ENCODE peak calls at places on chromosomes 5 and 9, in eight cellular contexts. O, Y, F, N, H, Q, I and X are unnamed samples.

GRCh38 chr9:17651725-17652124 is 72.9 kb downstream of the SH3GL2 start:
- DNase-seq in O (no peak), Y (no peak), F (no peak), N (no peak), H (no peak), Q (peak), I (no peak), X (no peak)

GRCh38 chr9:22331533-22331932 is 115.1 kb upstream of the DMRTA1 start:
- DNase-seq in O (no peak), Y (no peak), F (no peak), N (no peak), H (no peak), Q (no peak), I (no peak), X (no peak)

GRCh38 chr5:179923422-179923821 is 15.7 kb upstream of the TBC1D9B start:
- DNase-seq in O (peak), Y (no peak), F (no peak), N (no peak), H (no peak), Q (no peak), I (no peak), X (no peak)

GRCh38 chr9:37329576-37329975 is 92.9 kb upstream of the GRHPR start:
- DNase-seq in O (peak), Y (no peak), F (peak), N (no peak), H (no peak), Q (peak), I (peak), X (no peak)

GRCh38 chr5:176185133-176185733 is 53.0 kb upstream of the SIMC1 start:
- DNase-seq in O (no peak), Y (no peak), F (peak), N (no peak), H (no peak), Q (no peak), I (peak), X (no peak)

GRCh38 chr9:15837079-15837679 is 284.3 kb downstream of the CCDC171 start:
- DNase-seq in O (peak), Y (peak), F (peak), N (peak), H (peak), Q (peak), I (peak), X (peak)

GRCh38 chr5:158203256-158203655 is 344.3 kb upstream of the CLINT1 start:
- DNase-seq in O (no peak), Y (no peak), F (no peak), N (no peak), H (no peak), Q (no peak), I (no peak), X (no peak)

GRCh38 chr5:56358703-56359428 is 125.7 kb upstream of the ANKRD55 start:
- DNase-seq in O (no peak), Y (peak), F (peak), N (no peak), H (no peak), Q (no peak), I (peak), X (no peak)

GRCh38 chr9:105232207-105232606 is 12.2 kb upstream of the SLC44A1 start:
- DNase-seq in O (no peak), Y (no peak), F (no peak), N (peak), H (no peak), Q (peak), I (peak), X (no peak)

GRCh38 chr9:106587021-106587420 is 275.9 kb upstream of the ZNF462 start:
- DNase-seq in O (no peak), Y (peak), F (no peak), N (no peak), H (no peak), Q (peak), I (no peak), X (peak)

GRCh38 chr5:177179431-177179830 is 45.9 kb downstream of the NSD1 start:
- DNase-seq in O (no peak), Y (no peak), F (no peak), N (no peak), H (no peak), Q (no peak), I (no peak), X (no peak)

GRCh38 chr5:41071975-41072374 is 833 bp upstream of the MROH2B start:
- DNase-seq in O (no peak), Y (no peak), F (peak), N (no peak), H (no peak), Q (peak), I (peak), X (no peak)

GRCh38 chr9:136645343-136645902 is 17.3 kb upstream of the EGFL7 start:
- DNase-seq in O (no peak), Y (no peak), F (no peak), N (no peak), H (no peak), Q (no peak), I (no peak), X (no peak)

GRCh38 chr9:6305954-6306563 is 22.1 kb upstream of the TPD52L3 start:
- DNase-seq in O (peak), Y (peak), F (peak), N (peak), H (no peak), Q (peak), I (peak), X (no peak)

GRCh38 chr5:1343315-1343751 is 1.6 kb downstream of the CLPTM1L start:
- DNase-seq in O (no peak), Y (no peak), F (no peak), N (no peak), H (no peak), Q (no peak), I (no peak), X (no peak)

DNA sequence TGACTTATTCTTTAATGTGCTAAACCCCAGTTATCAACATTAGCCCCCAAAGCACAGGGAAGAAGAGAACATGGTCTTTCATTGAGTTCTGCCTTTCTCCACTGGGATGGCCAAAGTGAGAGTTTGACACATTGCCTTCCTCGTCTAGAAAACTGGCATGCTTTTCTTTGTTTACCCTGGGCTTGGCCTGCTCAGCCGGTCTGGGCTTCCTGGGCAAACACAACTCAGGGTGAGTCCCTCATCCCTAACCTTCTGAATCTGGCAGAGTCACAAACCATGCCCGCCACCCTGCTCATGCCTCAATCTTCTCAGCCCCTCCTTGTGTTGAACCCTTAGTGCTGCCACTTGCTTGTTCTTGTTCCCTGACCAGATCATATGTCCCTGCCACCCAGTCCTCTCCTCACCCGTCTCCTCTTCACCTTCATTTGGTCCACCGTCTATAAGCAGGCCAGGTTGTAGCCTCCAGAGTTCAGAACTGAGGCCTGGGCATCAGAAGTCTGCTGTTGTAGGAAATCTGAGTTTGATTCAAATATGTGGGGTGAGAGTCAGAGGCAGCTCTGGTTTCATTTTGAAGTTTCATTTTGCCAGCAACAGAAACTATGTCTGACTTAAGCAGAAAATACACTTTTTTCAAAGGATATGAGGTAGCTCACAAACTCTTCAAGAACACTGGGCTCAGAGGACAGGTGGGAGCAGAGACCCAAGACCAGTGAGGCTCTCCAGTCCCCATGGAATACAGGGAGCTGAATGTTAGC is 217.6 kb downstream of the NDUFS4 start:
- DNase-seq in O (peak), Y (no peak), F (no peak), N (no peak), H (no peak), Q (no peak), I (no peak), X (no peak)
- H3K4me3 ChIP-seq in O (no peak), Y (no peak), F (no peak), N (no peak), H (no peak), Q (no peak), I (no peak), X (no peak)

GRCh38 chr9:134738869-134739659 is 97.5 kb downstream of the COL5A1 start:
- DNase-seq in O (peak), Y (no peak), F (peak), N (no peak), H (peak), Q (peak), I (peak), X (no peak)
- TF ChIP-seq CTCF in O (peak), Y (peak), F (peak), N (peak), H (peak), Q (peak), I (peak), X (peak)

DNA sequence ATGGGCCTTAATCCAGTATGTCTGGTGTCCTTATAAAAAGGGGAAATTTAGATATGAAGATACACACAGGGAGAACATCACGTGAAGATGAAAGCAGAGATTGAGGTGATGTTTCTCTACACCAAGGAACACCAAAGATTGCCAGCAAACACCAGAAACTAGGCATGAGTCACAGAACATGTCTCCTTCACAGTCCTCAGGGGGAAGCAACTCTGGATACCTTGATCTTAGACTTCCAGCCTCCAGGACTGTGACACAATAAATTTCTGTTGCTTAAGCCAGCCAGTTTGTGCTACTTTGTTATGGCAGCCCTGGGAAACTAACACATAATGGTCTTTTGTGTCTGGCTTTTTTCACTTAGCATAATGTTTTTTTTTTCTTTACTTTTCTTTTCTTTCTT is 41.2 kb upstream of the STRBP start:
- DNase-seq in O (no peak), Y (no peak), F (no peak), N (no peak), H (no peak), Q (peak), I (no peak), X (no peak)
- H3K4me3 ChIP-seq in O (no peak), Y (no peak), F (no peak), N (no peak), H (no peak), Q (no peak), I (no peak), X (no peak)

GRCh38 chr5:178461426-178461730 is 128.8 kb downstream of the COL23A1 start:
- DNase-seq in O (no peak), Y (no peak), F (no peak), N (no peak), H (no peak), Q (no peak), I (no peak), X (no peak)

GRCh38 chr5:178462846-178463245 is 127.3 kb downstream of the COL23A1 start:
- DNase-seq in O (no peak), Y (peak), F (no peak), N (no peak), H (no peak), Q (no peak), I (no peak), X (no peak)

GRCh38 chr5:178458140-178458539 is 132.1 kb downstream of the COL23A1 start:
- DNase-seq in O (no peak), Y (no peak), F (no peak), N (no peak), H (no peak), Q (no peak), I (no peak), X (no peak)

GRCh38 chr5:178460174-178460573 is 130.0 kb downstream of the COL23A1 start:
- DNase-seq in O (no peak), Y (no peak), F (no peak), N (no peak), H (no peak), Q (no peak), I (no peak), X (no peak)

DNA sequence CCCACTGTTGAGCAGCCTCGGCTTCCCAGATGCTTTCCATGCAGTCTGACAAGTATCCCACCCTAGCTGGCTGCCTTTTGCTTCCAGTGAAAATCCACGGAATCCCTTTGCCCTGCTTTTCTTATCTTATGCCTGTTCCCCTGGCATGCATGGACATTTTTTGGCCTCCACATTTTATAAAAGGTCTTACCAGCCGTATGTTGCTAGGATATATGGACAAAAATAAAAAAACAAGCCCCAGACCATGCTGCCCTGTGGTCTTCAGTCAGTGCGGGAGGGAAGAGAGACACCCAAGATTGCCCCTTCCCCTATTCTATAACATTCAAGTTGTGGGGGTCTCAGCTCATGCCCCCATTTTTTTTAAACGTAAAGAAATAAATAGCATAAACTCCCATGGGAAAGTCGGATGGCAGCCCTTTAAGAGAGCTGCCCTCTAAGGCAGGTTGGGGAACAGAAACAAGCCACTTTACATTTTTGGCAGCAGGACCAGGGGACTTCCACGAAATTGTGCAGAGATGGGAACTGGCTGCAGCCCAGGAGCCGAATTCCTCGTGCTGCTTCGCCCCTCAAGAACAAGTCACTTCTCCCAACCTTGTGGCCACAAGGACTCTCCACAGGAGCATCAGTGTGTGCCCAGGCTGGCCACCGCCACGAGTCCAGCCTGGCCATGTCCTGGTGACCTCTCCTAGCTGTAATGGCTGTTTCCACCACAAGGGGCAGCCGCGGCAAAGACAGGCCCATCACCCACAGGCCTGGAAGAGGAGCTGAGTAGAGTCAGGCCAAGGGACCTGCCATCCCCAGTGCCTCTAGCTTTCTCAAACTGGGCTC is 129.4 kb downstream of the COL23A1 start:
- DNase-seq in O (peak), Y (no peak), F (peak), N (no peak), H (peak), Q (peak), I (no peak), X (no peak)
- TF ChIP-seq CTCF in O (peak), Y (peak), F (no peak), N (peak), H (peak), Q (peak), I (peak), X (peak)

DNA sequence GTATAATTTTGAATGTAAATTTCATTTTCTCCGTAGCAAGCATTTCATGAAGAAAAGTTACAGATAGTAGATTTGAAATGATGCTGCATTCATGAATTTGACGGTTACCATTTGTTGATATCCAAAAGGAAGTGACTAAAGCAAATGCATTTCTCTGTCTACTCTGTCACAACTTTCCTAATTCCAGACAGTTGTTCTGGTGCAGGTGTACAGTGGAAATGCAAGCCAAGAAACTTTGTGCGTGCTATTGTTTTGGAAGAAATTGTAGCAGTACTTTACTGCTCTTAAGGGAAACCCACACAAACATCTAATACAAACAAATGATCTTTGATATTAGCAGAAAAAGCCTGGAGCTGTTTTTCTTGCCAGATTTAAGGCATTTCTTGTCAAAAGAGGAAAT is 1.9 kb downstream of the SNCAIP start:
- DNase-seq in O (no peak), Y (no peak), F (no peak), N (no peak), H (no peak), Q (no peak), I (no peak), X (no peak)
- H3K4me3 ChIP-seq in O (no peak), Y (no peak), F (no peak), N (no peak), H (no peak), Q (peak), I (peak), X (no peak)

GRCh38 chr9:95096381-95096780 is 221.1 kb downstream of the FANCC start:
- DNase-seq in O (no peak), Y (no peak), F (no peak), N (no peak), H (no peak), Q (no peak), I (no peak), X (no peak)
- TF ChIP-seq CTCF in O (no peak), Y (peak), F (no peak), N (no peak), H (no peak), Q (no peak), I (no peak), X (no peak)

GRCh38 chr5:10567181-10567591 is 3.3 kb downstream of the ANKRD33B start:
- DNase-seq in O (peak), Y (no peak), F (no peak), N (no peak), H (no peak), Q (no peak), I (no peak), X (no peak)
- H3K4me3 ChIP-seq in O (peak), Y (no peak), F (no peak), N (no peak), H (no peak), Q (no peak), I (peak), X (peak)

GRCh38 chr5:115625579-115626443 is at the start of gene TMED7:
- DNase-seq in O (peak), Y (peak), F (peak), N (peak), H (peak), Q (peak), I (peak), X (peak)
- TF ChIP-seq CTCF in O (no peak), Y (no peak), F (no peak), N (no peak), H (no peak), Q (no peak), I (no peak), X (no peak)

GRCh38 chr9:128390150-128390812 is 19.1 kb downstream of the URM1 start:
- DNase-seq in O (no peak), Y (no peak), F (no peak), N (no peak), H (no peak), Q (no peak), I (no peak), X (no peak)
- H3K4me3 ChIP-seq in O (no peak), Y (no peak), F (no peak), N (no peak), H (no peak), Q (no peak), I (no peak), X (no peak)

GRCh38 chr9:134439368-134439784 is 113.1 kb downstream of the RXRA start:
- DNase-seq in O (no peak), Y (no peak), F (no peak), N (no peak), H (no peak), Q (no peak), I (no peak), X (no peak)
- TF ChIP-seq CTCF in O (no peak), Y (no peak), F (no peak), N (no peak), H (no peak), Q (no peak), I (no peak), X (no peak)